ENCODE peak calls at places on chromosome 9, in six cellular contexts. One of them, this sample, is unnamed.
A peak's percentile ranks its signal among the peaks of the same experiment; 100 is the strongest.

GRCh38 chr9:103397868-103398600 is 402.9 kb downstream of the CYLC2 start:
- DNase-seq in HTR-8/SVneo: peak; percentile 24
- DNase-seq in stimulated activated naive CD4-positive, alpha-beta T cell: peak; percentile 1
- DNase-seq in NCI-H774: no peak
- DNase-seq in B cell: no peak
- DNase-seq in activated T-cell treated with anti-CD3 and anti-CD28 coated beads, Interleukin-2, amount 50 U/mL, for 72 hours: peak; percentile 7
- DNase-seq in this sample: peak; percentile 36

GRCh38 chr9:33165263-33166151 is 1.6 kb downstream of the B4GALT1 start:
- DNase-seq in HTR-8/SVneo: no peak
- DNase-seq in activated T-cell treated with anti-CD3 and anti-CD28 coated beads, Interleukin-2, amount 50 U/mL, for 72 hours: peak; percentile 46
- DNase-seq in NCI-H774: no peak
- DNase-seq in B cell: no peak
- DNase-seq in stimulated activated naive CD4-positive, alpha-beta T cell: peak; percentile 28
- DNase-seq in this sample: peak; percentile 92

GRCh38 chr9:128385493-128386205 is 14.5 kb downstream of the URM1 start:
- DNase-seq in B cell: no peak
- DNase-seq in activated T-cell treated with anti-CD3 and anti-CD28 coated beads, Interleukin-2, amount 50 U/mL, for 72 hours: no peak
- DNase-seq in stimulated activated naive CD4-positive, alpha-beta T cell: no peak
- DNase-seq in HTR-8/SVneo: no peak
- DNase-seq in NCI-H774: no peak
- DNase-seq in this sample: no peak

GRCh38 chr9:99411068-99411467 is 189.0 kb downstream of the SEC61B start:
- DNase-seq in activated T-cell treated with anti-CD3 and anti-CD28 coated beads, Interleukin-2, amount 50 U/mL, for 72 hours: no peak
- DNase-seq in HTR-8/SVneo: no peak
- DNase-seq in NCI-H774: no peak
- DNase-seq in B cell: no peak
- DNase-seq in stimulated activated naive CD4-positive, alpha-beta T cell: no peak
- DNase-seq in this sample: peak; percentile 53

GRCh38 chr9:38016375-38017120 is 52.5 kb downstream of the SHB start:
- DNase-seq in B cell: no peak
- DNase-seq in NCI-H774: no peak
- DNase-seq in activated T-cell treated with anti-CD3 and anti-CD28 coated beads, Interleukin-2, amount 50 U/mL, for 72 hours: no peak
- DNase-seq in HTR-8/SVneo: peak; percentile 19
- DNase-seq in stimulated activated naive CD4-positive, alpha-beta T cell: no peak
- DNase-seq in this sample: no peak

GRCh38 chr9:85900504-85901201 is 40.3 kb upstream of the NAA35 start:
- DNase-seq in B cell: no peak
- DNase-seq in HTR-8/SVneo: peak; percentile 11
- DNase-seq in stimulated activated naive CD4-positive, alpha-beta T cell: no peak
- DNase-seq in activated T-cell treated with anti-CD3 and anti-CD28 coated beads, Interleukin-2, amount 50 U/mL, for 72 hours: peak; percentile 40
- DNase-seq in NCI-H774: no peak
- DNase-seq in this sample: peak; percentile 54

GRCh38 chr9:75265525-75265972 is 177.2 kb downstream of the OSTF1 start:
- DNase-seq in NCI-H774: peak; percentile 3
- DNase-seq in activated T-cell treated with anti-CD3 and anti-CD28 coated beads, Interleukin-2, amount 50 U/mL, for 72 hours: peak; percentile 36
- DNase-seq in HTR-8/SVneo: peak; percentile 38
- DNase-seq in B cell: no peak
- DNase-seq in stimulated activated naive CD4-positive, alpha-beta T cell: peak; percentile 53
- DNase-seq in this sample: peak; percentile 41

GRCh38 chr9:79489241-79490000 is 82.3 kb upstream of the TLE4 start:
- DNase-seq in stimulated activated naive CD4-positive, alpha-beta T cell: no peak
- DNase-seq in activated T-cell treated with anti-CD3 and anti-CD28 coated beads, Interleukin-2, amount 50 U/mL, for 72 hours: no peak
- DNase-seq in HTR-8/SVneo: peak; percentile 21
- DNase-seq in NCI-H774: no peak
- DNase-seq in B cell: no peak
- DNase-seq in this sample: no peak

GRCh38 chr9:132797861-132798659 is 80.0 kb downstream of the AK8 start:
- DNase-seq in stimulated activated naive CD4-positive, alpha-beta T cell: no peak
- DNase-seq in activated T-cell treated with anti-CD3 and anti-CD28 coated beads, Interleukin-2, amount 50 U/mL, for 72 hours: no peak
- DNase-seq in B cell: no peak
- DNase-seq in HTR-8/SVneo: no peak
- DNase-seq in NCI-H774: no peak
- DNase-seq in this sample: no peak

This sample was measured in PC-9.